ENCODE peak calls at places on chromosomes 7 and 10, in four cellular contexts. One of them, this sample, is unnamed.
A peak's percentile ranks its signal among the peaks of the same experiment; 100 is the strongest.

GRCh38 chr10:108904163-108904878 is 1019.0 kb downstream of the XPNPEP1 start:
- DNase-seq in H9: no peak
- DNase-seq in GM13977: no peak
- DNase-seq in DMS 273 treated with DMSO at 0.1 percent for 48 hours: no peak
- DNase-seq in this sample: no peak

GRCh38 chr10:133169173-133169947 is 9.3 kb downstream of the KNDC1 start:
- DNase-seq in H9: peak; percentile 16
- DNase-seq in GM13977: no peak
- DNase-seq in DMS 273 treated with DMSO at 0.1 percent for 48 hours: no peak
- DNase-seq in this sample: no peak

GRCh38 chr7:45924283-45924682 is 3.2 kb upstream of the IGFBP3 start:
- DNase-seq in H9: no peak
- DNase-seq in GM13977: no peak
- DNase-seq in DMS 273 treated with DMSO at 0.1 percent for 48 hours: no peak
- DNase-seq in this sample: no peak

GRCh38 chr7:29957921-29958320 is 31.7 kb downstream of the SCRN1 start:
- DNase-seq in H9: no peak
- DNase-seq in GM13977: no peak
- DNase-seq in DMS 273 treated with DMSO at 0.1 percent for 48 hours: peak; percentile 86
- DNase-seq in this sample: no peak

GRCh38 chr7:17070117-17070750 is 188.5 kb upstream of the AGR3 start:
- DNase-seq in H9: no peak
- DNase-seq in GM13977: no peak
- DNase-seq in DMS 273 treated with DMSO at 0.1 percent for 48 hours: no peak
- DNase-seq in this sample: no peak

GRCh38 chr10:104925232-104925851 is 284.3 kb downstream of the SORCS3 start:
- DNase-seq in H9: peak; percentile 54
- DNase-seq in GM13977: peak; percentile 15
- DNase-seq in DMS 273 treated with DMSO at 0.1 percent for 48 hours: no peak
- DNase-seq in this sample: no peak

GRCh38 chr10:27833792-27834191 is 88.2 kb upstream of the MKX start:
- DNase-seq in H9: no peak
- DNase-seq in GM13977: no peak
- DNase-seq in DMS 273 treated with DMSO at 0.1 percent for 48 hours: no peak
- DNase-seq in this sample: no peak

GRCh38 chr10:79982861-79983260 is 34.0 kb upstream of the SFTPD start:
- DNase-seq in H9: peak; percentile 29
- DNase-seq in GM13977: no peak
- DNase-seq in DMS 273 treated with DMSO at 0.1 percent for 48 hours: no peak
- DNase-seq in this sample: no peak

GRCh38 chr7:47153076-47153475 is 428.8 kb downstream of the TNS3 start:
- DNase-seq in H9: no peak
- DNase-seq in GM13977: no peak
- DNase-seq in DMS 273 treated with DMSO at 0.1 percent for 48 hours: peak; percentile 32
- DNase-seq in this sample: no peak

GRCh38 chr10:88065384-88066049 is 202.1 kb downstream of the PTEN start:
- DNase-seq in H9: no peak
- DNase-seq in GM13977: no peak
- DNase-seq in DMS 273 treated with DMSO at 0.1 percent for 48 hours: no peak
- DNase-seq in this sample: no peak

GRCh38 chr10:132094581-132095234 is 29.0 kb downstream of the JAKMIP3 start:
- DNase-seq in H9: peak; percentile 24
- DNase-seq in GM13977: no peak
- DNase-seq in DMS 273 treated with DMSO at 0.1 percent for 48 hours: no peak
- DNase-seq in this sample: peak; percentile 22

GRCh38 chr10:44383749-44384600 is 922 bp downstream of the CXCL12 start:
- DNase-seq in H9: peak; percentile 39
- DNase-seq in GM13977: peak; percentile 45
- DNase-seq in DMS 273 treated with DMSO at 0.1 percent for 48 hours: no peak
- DNase-seq in this sample: peak; percentile 82

GRCh38 chr10:22597142-22597541 is 117.2 kb downstream of the PIP4K2A start:
- DNase-seq in H9: no peak
- DNase-seq in GM13977: peak; percentile 41
- DNase-seq in DMS 273 treated with DMSO at 0.1 percent for 48 hours: no peak
- DNase-seq in this sample: no peak